ENCODE peak calls at places on chromosome 5, in five cellular contexts. L is H1, H is K562, N is Panc1, C is SK-N-SH. G is an unnamed sample.
A peak's percentile ranks its signal among the peaks of the same experiment; 100 is the strongest.

GRCh38 chr5:86465052-86465838 is 152.5 kb upstream of the COX7C start:
- DNase-seq in L (no peak), H (no peak), N (no peak), C (no peak), G (no peak)

GRCh38 chr5:82349651-82350050 is 71.5 kb upstream of the RPS23 start:
- DNase-seq in L (peak; percentile 33), H (peak; percentile 51), N (no peak), C (peak; percentile 22), G (no peak)

GRCh38 chr5:181223041-181223728 is at the start of gene TRIM41:
- DNase-seq in L (peak; percentile 97), H (peak; percentile 81), N (peak; percentile 94), C (peak; percentile 89), G (peak; percentile 96)

GRCh38 chr5:138466058-138466899 is 1.0 kb downstream of the EGR1 start:
- DNase-seq in L (no peak), H (peak; percentile 50), N (no peak), C (peak; percentile 39), G (no peak)

GRCh38 chr5:154196955-154197652 is 6.6 kb downstream of the GALNT10 start:
- DNase-seq in L (no peak), H (peak; percentile 74), N (no peak), C (peak; percentile 59), G (no peak)

GRCh38 chr5:31470608-31471007 is 61.3 kb downstream of the DROSHA start:
- DNase-seq in L (no peak), H (peak; percentile 62), N (no peak), C (no peak), G (no peak)

GRCh38 chr5:179270581-179271300 is 74.5 kb downstream of the ADAMTS2 start:
- DNase-seq in L (no peak), H (no peak), N (no peak), C (peak; percentile 74), G (no peak)

GRCh38 chr5:61333351-61334223 is 1.5 kb downstream of the ZSWIM6 start:
- DNase-seq in L (no peak), H (no peak), N (no peak), C (peak; percentile 74), G (no peak)

GRCh38 chr5:179794575-179794974 is 789 bp downstream of the LTC4S start:
- DNase-seq in L (no peak), H (no peak), N (no peak), C (no peak), G (no peak)

GRCh38 chr5:110957934-110958333 is 113.6 kb upstream of the TSLP start:
- DNase-seq in L (no peak), H (no peak), N (no peak), C (no peak), G (no peak)

GRCh38 chr5:32170303-32171170 is 3.6 kb downstream of the GOLPH3 start:
- DNase-seq in L (no peak), H (no peak), N (no peak), C (peak; percentile 45), G (no peak)

GRCh38 chr5:113205807-113206206 is 229.0 kb downstream of the TSSK1B start:
- DNase-seq in L (no peak), H (no peak), N (no peak), C (no peak), G (peak; percentile 43)

GRCh38 chr5:39015743-39016586 is 58.2 kb downstream of the RICTOR start:
- DNase-seq in L (no peak), H (no peak), N (peak; percentile 45), C (no peak), G (no peak)

GRCh38 chr5:173671121-173671949 is 54.9 kb upstream of the BOD1 start:
- DNase-seq in L (no peak), H (no peak), N (no peak), C (no peak), G (no peak)

GRCh38 chr5:134124289-134125194 is 10.1 kb downstream of the TCF7 start:
- DNase-seq in L (no peak), H (no peak), N (no peak), C (no peak), G (peak; percentile 12)

GRCh38 chr5:55160493-55161209 is 680 bp downstream of the GPX8 start:
- DNase-seq in L (no peak), H (no peak), N (no peak), C (no peak), G (peak; percentile 63)

GRCh38 chr5:168327019-168327421 is 35.6 kb downstream of the WWC1 start:
- DNase-seq in L (no peak), H (no peak), N (no peak), C (no peak), G (no peak)

GRCh38 chr5:66788556-66788955 is 192.4 kb downstream of the MAST4 start:
- DNase-seq in L (no peak), H (no peak), N (no peak), C (no peak), G (no peak)

GRCh38 chr5:82265052-82265451 is 13.1 kb downstream of the RPS23 start:
- DNase-seq in L (no peak), H (no peak), N (no peak), C (no peak), G (no peak)

GRCh38 chr5:135488727-135489465 is 36.7 kb upstream of the TIFAB start:
- DNase-seq in L (peak; percentile 62), H (peak; percentile 83), N (no peak), C (peak; percentile 61), G (peak; percentile 37)

GRCh38 chr5:90549729-90550275 is 8.8 kb upstream of the ADGRV1 start:
- DNase-seq in L (no peak), H (no peak), N (no peak), C (no peak), G (no peak)

GRCh38 chr5:107104774-107105050 is 566.0 kb downstream of the EFNA5 start:
- DNase-seq in L (no peak), H (no peak), N (peak; percentile 50), C (no peak), G (no peak)

GRCh38 chr5:72507360-72508238 is at the start of gene ZNF366:
- DNase-seq in L (no peak), H (no peak), N (no peak), C (no peak), G (no peak)

GRCh38 chr5:79074641-79075040 is 5.1 kb downstream of the BHMT2 start:
- DNase-seq in L (no peak), H (no peak), N (no peak), C (no peak), G (no peak)

GRCh38 chr5:60972225-60972624 is 27.2 kb downstream of the NDUFAF2 start:
- DNase-seq in L (no peak), H (no peak), N (no peak), C (no peak), G (no peak)

GRCh38 chr5:33650911-33651310 is 210.1 kb downstream of the TARS1 start:
- DNase-seq in L (no peak), H (no peak), N (no peak), C (no peak), G (no peak)

GRCh38 chr5:153658606-153659005 is 168.1 kb downstream of the GRIA1 start:
- DNase-seq in L (peak; percentile 7), H (no peak), N (no peak), C (no peak), G (no peak)

GRCh38 chr5:56319281-56320242 is 86.4 kb upstream of the ANKRD55 start:
- DNase-seq in L (no peak), H (no peak), N (no peak), C (no peak), G (no peak)

GRCh38 chr5:171806976-171807823 is 21.6 kb downstream of the SMIM23 start:
- DNase-seq in L (no peak), H (no peak), N (no peak), C (no peak), G (no peak)

GRCh38 chr5:38613992-38614836 is 57.8 kb upstream of the LIFR start:
- DNase-seq in L (no peak), H (no peak), N (no peak), C (no peak), G (peak; percentile 28)

DNA sequence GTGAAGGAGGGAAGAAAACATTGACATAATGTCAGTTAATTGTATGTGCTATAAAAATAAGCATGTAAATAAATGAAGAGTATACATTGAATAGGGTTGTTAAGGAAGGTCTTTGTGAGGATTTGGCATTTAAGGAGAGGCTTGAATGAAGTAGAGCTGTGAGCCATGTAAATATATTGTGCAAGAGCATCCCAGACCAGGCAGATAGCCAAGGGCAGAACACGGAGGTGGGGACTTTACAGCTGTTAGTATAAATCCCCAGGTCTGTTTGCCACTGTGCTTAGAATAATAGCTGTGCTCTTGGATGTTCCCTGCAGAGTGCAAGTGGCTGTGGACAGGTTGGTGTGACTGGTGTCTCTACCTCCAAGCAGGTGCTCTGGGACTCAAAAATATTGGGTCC is 211.7 kb downstream of the LRRC70 start:
- DNase-seq in L (no peak), H (no peak), N (no peak), C (no peak), G (no peak)
- TF ChIP-seq SIN3A in L (no peak), H (no peak), N (no peak), C (no peak), G (no peak)

DNA sequence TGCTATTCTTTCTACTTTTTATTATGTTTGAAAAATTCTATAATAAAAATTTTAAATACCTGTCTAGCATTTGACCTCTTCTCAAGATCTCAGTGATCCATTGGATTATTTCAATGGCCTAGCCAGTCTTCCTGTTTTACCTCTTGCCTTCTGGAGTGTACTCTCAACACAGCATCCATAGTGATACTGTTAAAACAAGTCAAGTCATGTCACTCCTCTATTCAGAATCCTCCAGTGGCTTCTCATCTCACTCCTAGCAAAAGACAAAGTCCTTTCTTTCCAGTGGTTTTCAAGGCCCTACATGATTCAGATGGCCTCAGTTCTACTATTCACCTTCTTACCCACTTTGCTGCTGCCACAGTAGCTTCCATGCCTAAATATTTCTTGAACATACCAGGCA is 1.8 kb downstream of the MARVELD2 start:
- DNase-seq in L (no peak), H (no peak), N (no peak), C (no peak), G (no peak)
- TF ChIP-seq SIN3A in L (no peak), H (no peak), N (no peak), C (no peak), G (no peak)

DNA sequence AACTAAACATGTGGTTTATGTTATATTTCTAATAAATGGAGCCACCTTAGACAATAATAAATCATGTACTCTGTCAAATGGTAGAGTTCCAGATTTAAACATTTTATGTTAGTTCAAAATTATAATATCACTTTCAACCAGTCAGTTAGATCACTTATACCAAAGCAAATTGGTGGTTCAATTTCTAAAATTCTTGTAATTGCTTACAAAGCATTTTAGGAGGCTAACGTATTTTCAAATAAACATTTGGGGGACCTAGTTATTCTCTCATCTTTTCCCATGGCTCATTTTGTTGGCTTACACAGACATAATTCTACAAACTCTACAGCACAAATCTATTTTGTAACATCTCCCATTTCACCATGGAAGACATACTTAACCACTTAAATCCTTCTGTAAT is 39.9 kb downstream of the EDIL3 start:
- DNase-seq in L (no peak), H (no peak), N (no peak), C (no peak), G (no peak)
- TF ChIP-seq SIN3A in L (no peak), H (no peak), N (no peak), C (no peak), G (no peak)

GRCh38 chr5:162227075-162227474 is 159.5 kb downstream of the GABRG2 start:
- DNase-seq in L (no peak), H (no peak), N (no peak), C (no peak), G (no peak)

GRCh38 chr5:162231522-162231921 is 163.9 kb downstream of the GABRG2 start:
- DNase-seq in L (no peak), H (no peak), N (no peak), C (no peak), G (no peak)

DNA sequence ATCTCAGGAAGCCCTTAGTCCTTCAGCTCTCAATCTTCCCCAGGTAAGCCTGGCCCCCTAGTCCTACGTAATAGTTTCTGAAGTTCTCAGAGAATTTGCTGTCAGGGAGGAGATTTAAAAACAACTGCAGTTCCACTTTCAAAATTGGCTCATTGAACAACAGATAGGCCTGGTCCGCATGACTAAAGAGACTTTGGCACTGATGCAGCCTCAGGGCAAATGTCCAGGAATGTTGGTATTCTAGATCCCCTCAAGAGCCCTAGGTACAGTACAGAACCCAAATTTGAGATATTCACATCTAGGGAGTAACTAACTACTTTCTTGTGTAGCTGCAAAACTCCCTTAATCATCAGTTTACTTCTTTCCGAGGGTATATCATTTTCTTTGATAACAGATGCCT is 162.8 kb downstream of the GABRG2 start:
- DNase-seq in L (no peak), H (no peak), N (no peak), C (no peak), G (no peak)
- TF ChIP-seq SIN3A in L (no peak), H (no peak), N (no peak), C (no peak), G (no peak)